ENCODE peak calls at places on chromosome 19, in ten cellular contexts. R, G, U, O, J, S, T, Y, I and P are unnamed samples.

GRCh38 chr19:40512110-40512472 is 45.3 kb downstream of the SPTBN4 start:
- DNase-seq in J (no peak), O (no peak), T (no peak), G (no peak), I (no peak), S (no peak), U (no peak), Y (no peak), R (no peak), P (no peak)

GRCh38 chr19:55013596-55013995 is 24.5 kb downstream of the GP6 start:
- DNase-seq in R (no peak), J (no peak), I (no peak), Y (no peak), T (no peak), O (no peak), U (no peak), G (no peak), S (no peak), P (no peak)

GRCh38 chr19:52138614-52139290 is 986 bp downstream of the ZNF616 start:
- DNase-seq in R (no peak), G (no peak), O (peak; percentile 72), S (peak; percentile 16), I (no peak), U (peak; percentile 29), Y (peak; percentile 12), J (peak; percentile 47), T (peak; percentile 0), P (no peak)

GRCh38 chr19:35710784-35711723 is 6.7 kb downstream of the ZBTB32 start:
- DNase-seq in T (no peak), J (no peak), Y (no peak), G (no peak), R (no peak), I (no peak), O (no peak), S (no peak), U (no peak), P (no peak)

GRCh38 chr19:18435185-18435841 is 2.6 kb downstream of the ISYNA1 start:
- DNase-seq in S (no peak), J (peak; percentile 61), U (no peak), G (no peak), O (no peak), R (no peak), I (no peak), T (no peak), Y (no peak), P (no peak)

GRCh38 chr19:57263244-57263643 is 17.0 kb upstream of the ZNF460 start:
- DNase-seq in J (no peak), R (no peak), T (no peak), U (no peak), S (no peak), I (no peak), Y (no peak), G (no peak), O (peak; percentile 28), P (no peak)

GRCh38 chr19:13382633-13382938 is 123.7 kb downstream of the CACNA1A start:
- DNase-seq in G (no peak), T (no peak), R (no peak), O (no peak), J (no peak), I (no peak), Y (no peak), U (no peak), S (no peak), P (no peak)

GRCh38 chr19:5046339-5047039 is 77.6 kb downstream of the KDM4B start:
- DNase-seq in J (no peak), I (no peak), R (peak; percentile 38), T (no peak), S (peak; percentile 46), U (peak; percentile 99), G (peak; percentile 93), Y (peak; percentile 63), O (no peak), P (peak; percentile 44)

GRCh38 chr19:33689886-33690285 is 68.1 kb downstream of the CHST8 start:
- DNase-seq in G (no peak), O (no peak), U (no peak), R (no peak), I (no peak), Y (no peak), S (no peak), J (no peak), T (no peak), P (no peak)

GRCh38 chr19:5627395-5627904 is 4.6 kb downstream of the SAFB start:
- DNase-seq in I (no peak), Y (peak; percentile 27), T (no peak), U (no peak), J (no peak), S (peak; percentile 26), R (no peak), O (no peak), G (no peak), P (peak; percentile 51)

GRCh38 chr19:11064831-11065303 is 24.4 kb upstream of the LDLR start:
- DNase-seq in G (peak; percentile 74), Y (no peak), O (peak; percentile 77), S (no peak), U (peak; percentile 52), T (no peak), R (peak; percentile 38), I (no peak), J (peak; percentile 69), P (no peak)

GRCh38 chr19:28468701-28469459 is 744.1 kb downstream of the UQCRFS1 start:
- DNase-seq in O (peak; percentile 64), G (peak; percentile 29), T (no peak), R (peak; percentile 80), U (peak; percentile 1), S (peak; percentile 69), Y (peak; percentile 31), I (no peak), J (no peak), P (peak; percentile 73)

GRCh38 chr19:736125-736524 is 14.8 kb upstream of the MISP start:
- DNase-seq in U (no peak), I (no peak), G (no peak), Y (no peak), S (no peak), O (no peak), R (no peak), T (no peak), J (no peak), P (no peak)

GRCh38 chr19:11479470-11480080 is 1.3 kb downstream of the ELAVL3 start:
- DNase-seq in Y (no peak), U (no peak), G (no peak), O (peak; percentile 100), T (no peak), R (no peak), S (no peak), I (no peak), J (no peak), P (no peak)